ENCODE peak calls at places on chromosomes 6 and 20, in four cellular contexts. One of them, this sample, is unnamed.

GRCh38 chr20:1438361-1438760 is 28.3 kb downstream of the NSFL1C start:
- DNase-seq in fibroblast of mammary gland: no peak
- DNase-seq in mammary epithelial cell: no peak
- DNase-seq in T47D: no peak
- DNase-seq in this sample: no peak

GRCh38 chr6:154474636-154475428 is 35.7 kb downstream of the CNKSR3 start:
- DNase-seq in fibroblast of mammary gland: peak; percentile 88
- DNase-seq in mammary epithelial cell: peak; percentile 83
- DNase-seq in T47D: peak; percentile 12
- DNase-seq in this sample: no peak

GRCh38 chr6:41477572-41477971 is 68.6 kb upstream of the FOXP4 start:
- DNase-seq in fibroblast of mammary gland: no peak
- DNase-seq in mammary epithelial cell: no peak
- DNase-seq in T47D: no peak
- DNase-seq in this sample: no peak

GRCh38 chr6:68427630-68428029 is 207.5 kb upstream of the ADGRB3 start:
- DNase-seq in T47D: no peak
- DNase-seq in mammary epithelial cell: no peak
- DNase-seq in fibroblast of mammary gland: peak; percentile 32
- DNase-seq in this sample: no peak

GRCh38 chr20:43689165-43689564 is 22.3 kb downstream of the MYBL2 start:
- DNase-seq in T47D: no peak
- DNase-seq in mammary epithelial cell: no peak
- DNase-seq in fibroblast of mammary gland: no peak
- DNase-seq in this sample: no peak

GRCh38 chr6:125751334-125751916 is 2.0 kb downstream of the HEY2 start:
- DNase-seq in fibroblast of mammary gland: no peak
- DNase-seq in mammary epithelial cell: no peak
- DNase-seq in T47D: no peak
- DNase-seq in this sample: no peak

GRCh38 chr20:62496525-62497218 is 20.9 kb upstream of the GATA5 start:
- DNase-seq in mammary epithelial cell: no peak
- DNase-seq in fibroblast of mammary gland: no peak
- DNase-seq in T47D: no peak
- DNase-seq in this sample: peak; percentile 8

GRCh38 chr20:25250508-25250907 is 2.6 kb downstream of the PYGB start:
- DNase-seq in mammary epithelial cell: no peak
- DNase-seq in fibroblast of mammary gland: peak; percentile 45
- DNase-seq in T47D: no peak
- DNase-seq in this sample: no peak

GRCh38 chr20:22652685-22653568 is 68.6 kb upstream of the FOXA2 start:
- DNase-seq in T47D: peak; percentile 12
- DNase-seq in mammary epithelial cell: no peak
- DNase-seq in fibroblast of mammary gland: no peak
- DNase-seq in this sample: no peak

GRCh38 chr6:12290490-12290820 is 294 bp downstream of the EDN1 start:
- DNase-seq in mammary epithelial cell: no peak
- DNase-seq in fibroblast of mammary gland: no peak
- DNase-seq in T47D: no peak
- DNase-seq in this sample: no peak

GRCh38 chr20:36158160-36158741 is 3.7 kb downstream of the EPB41L1 start:
- DNase-seq in fibroblast of mammary gland: no peak
- DNase-seq in T47D: no peak
- DNase-seq in mammary epithelial cell: no peak
- DNase-seq in this sample: no peak

GRCh38 chr6:150685860-150686259 is 86.2 kb downstream of the PLEKHG1 start:
- DNase-seq in T47D: peak; percentile 47
- DNase-seq in fibroblast of mammary gland: peak; percentile 22
- DNase-seq in mammary epithelial cell: peak; percentile 72
- DNase-seq in this sample: no peak